ENCODE peak calls at places on chromosomes 7 and 10, in nine cellular contexts. A is upper lobe of right lung; Y is spleen; F is heart right ventricle; E is endodermal cell; B is effector memory CD4-positive, alpha-beta T cell; J is psoas muscle; V is colonic mucosa; N is naive thymus-derived CD4-positive, alpha-beta T cell. D is an unnamed sample. For H3K4me1, the result is how much of the 10 kb centered on the place peaks cover.

GRCh38 chr7:31398815-31399214 is 58.3 kb upstream of the NEUROD6 start:
- DNase-seq in A (no peak), Y (no peak), F (no peak), E (no peak), B (no peak), J (no peak), V (no peak), N (no peak), D (no peak)

GRCh38 chr10:112383325-112383724 is 9.4 kb downstream of the ACSL5 start:
- DNase-seq in A (no peak), Y (no peak), F (no peak), E (no peak), B (no peak), J (no peak), V (peak), N (no peak), D (peak)

GRCh38 chr10:70549351-70549961 is 53.1 kb downstream of the PRF1 start:
- DNase-seq in A (no peak), Y (no peak), F (no peak), E (no peak), B (no peak), J (no peak), V (no peak), N (no peak), D (peak)

GRCh38 chr10:76291175-76291574 is 859.8 kb downstream of the LRMDA start:
- DNase-seq in A (no peak), Y (no peak), F (no peak), E (no peak), B (no peak), J (no peak), V (no peak), N (no peak), D (no peak)

GRCh38 chr7:151539055-151539714 is 19.5 kb upstream of the RHEB start:
- DNase-seq in A (no peak), Y (no peak), F (no peak), E (peak), B (no peak), J (no peak), V (no peak), N (no peak), D (peak)

GRCh38 chr7:40882071-40882658 is 747.4 kb downstream of the SUGCT start:
- DNase-seq in A (no peak), Y (no peak), F (no peak), E (no peak), B (no peak), J (no peak), V (no peak), N (no peak), D (no peak)

GRCh38 chr7:101486764-101487458 is 124.2 kb downstream of the COL26A1 start:
- DNase-seq in A (no peak), Y (no peak), F (no peak), E (peak), B (no peak), J (no peak), V (no peak), N (no peak), D (no peak)

GRCh38 chr10:43390791-43391190 is 18.2 kb downstream of the HNRNPF start:
- DNase-seq in A (no peak), Y (peak), F (no peak), E (peak), B (peak), J (no peak), V (no peak), N (no peak), D (no peak)

GRCh38 chr7:47852330-47853245 is 95.7 kb downstream of the PKD1L1 start:
- DNase-seq in A (no peak), Y (no peak), F (no peak), E (peak), B (no peak), J (no peak), V (no peak), N (no peak), D (no peak)

GRCh38 chr10:112624546-112625048 is 177.6 kb downstream of the VTI1A start:
- DNase-seq in A (no peak), Y (no peak), F (no peak), E (no peak), B (no peak), J (no peak), V (no peak), N (no peak), D (peak)

GRCh38 chr10:1412531-1413189 is 324.7 kb downstream of the ADARB2 start:
- DNase-seq in A (no peak), Y (peak), F (no peak), E (peak), B (no peak), J (no peak), V (no peak), N (no peak), D (no peak)

GRCh38 chr7:158323741-158324396 is 263.8 kb downstream of the PTPRN2 start:
- DNase-seq in A (no peak), Y (peak), F (no peak), E (peak), B (no peak), J (no peak), V (no peak), N (no peak), D (no peak)

GRCh38 chr10:21587391-21587790 is 53.4 kb downstream of the MLLT10 start:
- DNase-seq in A (no peak), Y (no peak), F (no peak), E (no peak), B (no peak), J (no peak), V (no peak), N (no peak), D (no peak)
- H3K4me1 ChIP-seq in A (under half), Y (under half), F (under half), E (under half), B (under half), J (under half), V (under half), N (under half), D (under half)

GRCh38 chr7:55306331-55306730 is 58.8 kb upstream of the LANCL2 start:
- DNase-seq in A (no peak), Y (no peak), F (no peak), E (no peak), B (no peak), J (no peak), V (no peak), N (no peak), D (no peak)
- H3K4me1 ChIP-seq in A (under half), Y (under half), F (under half), E (under half), B (under half), J (under half), V (under half), N (under half), D (under half)

GRCh38 chr10:124668517-124669051 is 75.6 kb downstream of the FAM53B start:
- DNase-seq in A (no peak), Y (no peak), F (peak), E (no peak), B (no peak), J (peak), V (no peak), N (no peak), D (peak)
- H3K4me1 ChIP-seq in A (half or more), Y (half or more), F (half or more), E (under half), B (half or more), J (half or more), V (under half), N (half or more), D (half or more)

GRCh38 chr7:55104123-55104522 is 85.3 kb downstream of the EGFR start:
- DNase-seq in A (no peak), Y (no peak), F (no peak), E (no peak), B (no peak), J (no peak), V (no peak), N (no peak), D (no peak)
- H3K4me1 ChIP-seq in A (under half), Y (under half), F (under half), E (under half), B (under half), J (half or more), V (under half), N (under half), D (under half)

DNA sequence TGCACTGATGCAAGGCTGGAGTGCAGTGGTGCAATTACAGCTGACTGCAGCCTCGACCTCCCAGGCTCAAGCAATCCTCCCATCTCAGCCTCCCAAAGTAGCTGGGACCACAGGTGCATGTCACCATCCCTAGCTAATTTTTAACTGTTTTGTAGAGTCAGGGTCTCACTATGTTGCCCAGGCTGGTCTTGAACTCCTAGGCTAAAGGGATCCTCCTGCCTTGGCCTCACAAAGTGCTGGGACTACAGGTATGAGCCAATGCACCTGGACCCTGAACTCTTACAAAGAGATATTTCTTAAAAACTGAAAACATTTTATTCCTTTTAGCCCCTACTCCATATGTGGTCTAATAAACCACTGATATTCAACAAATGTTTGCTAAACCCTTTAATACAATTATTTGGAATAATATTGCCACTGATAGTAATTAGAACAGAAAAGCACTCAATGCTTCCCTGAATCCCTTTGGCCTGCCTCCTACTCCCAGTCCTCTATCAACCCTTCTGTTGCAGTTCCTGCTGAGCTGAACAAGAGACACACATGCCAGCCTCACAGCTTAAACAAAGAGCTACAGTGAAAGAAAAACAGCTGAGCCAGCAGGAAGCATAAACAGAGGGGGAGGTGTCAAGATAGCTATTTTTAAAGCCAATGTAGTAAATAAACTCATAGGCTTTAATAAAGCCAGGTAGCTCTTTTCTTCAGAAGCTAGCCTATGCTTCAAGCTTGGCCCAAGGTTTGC is 7.0 kb upstream of the GNAI1 start:
- DNase-seq in A (no peak), Y (no peak), F (no peak), E (peak), B (no peak), J (no peak), V (no peak), N (no peak), D (no peak)
- H3K4me1 ChIP-seq in A (under half), Y (under half), F (under half), E (under half), B (under half), J (under half), V (under half), N (under half), D (under half)

GRCh38 chr10:121823993-121824463 is 103.8 kb downstream of the ATE1 start:
- DNase-seq in A (no peak), Y (no peak), F (no peak), E (no peak), B (no peak), J (no peak), V (no peak), N (no peak), D (no peak)
- H3K4me1 ChIP-seq in A (under half), Y (under half), F (under half), E (under half), B (under half), J (under half), V (under half), N (under half), D (under half)

GRCh38 chr10:21363087-21363752 is 162.3 kb downstream of the SKIDA1 start:
- DNase-seq in A (no peak), Y (no peak), F (no peak), E (peak), B (no peak), J (no peak), V (peak), N (no peak), D (no peak)
- H3K4me1 ChIP-seq in A (under half), Y (under half), F (under half), E (under half), B (under half), J (under half), V (under half), N (under half), D (under half)

GRCh38 chr7:90625562-90625961 is 29.4 kb downstream of the CDK14 start:
- DNase-seq in A (no peak), Y (no peak), F (no peak), E (peak), B (no peak), J (peak), V (peak), N (no peak), D (peak)
- H3K4me1 ChIP-seq in A (under half), Y (under half), F (half or more), E (under half), B (under half), J (under half), V (under half), N (under half), D (under half)

DNA sequence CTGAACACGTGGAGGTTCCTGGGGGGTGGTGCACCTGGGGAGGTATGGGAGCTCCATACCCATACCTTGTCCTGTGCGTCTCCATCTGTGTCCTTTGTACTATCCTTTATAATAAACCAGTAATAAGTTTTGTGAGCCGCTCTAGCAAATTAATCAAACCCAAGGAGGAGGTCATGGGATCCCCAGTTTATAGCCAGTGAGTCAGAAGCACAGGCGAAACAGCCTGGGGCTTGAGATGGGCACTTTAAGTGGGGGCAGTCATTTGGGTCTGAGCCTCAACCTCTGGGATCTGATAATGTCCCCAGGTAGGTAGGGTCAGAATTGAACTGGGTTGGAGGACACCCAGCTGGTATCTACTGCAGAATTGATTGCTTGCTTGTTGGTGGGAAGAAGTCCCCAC is 16.9 kb downstream of the SNX10 start:
- DNase-seq in A (no peak), Y (no peak), F (no peak), E (no peak), B (no peak), J (no peak), V (no peak), N (no peak), D (no peak)
- H3K4me1 ChIP-seq in A (under half), Y (under half), F (under half), E (under half), B (under half), J (under half), V (under half), N (under half), D (under half)